ENCODE peak calls at places on chromosomes 11 and 22, in five cellular contexts. L is CD8-positive, alpha-beta T cell; R is astrocyte of the spinal cord; H is A673; Y is IMR-90. D is an unnamed sample.

GRCh38 chr11:101775033-101775432 is 139.8 kb upstream of the CEP126 start:
- DNase-seq in Y (peak), R (no peak), L (no peak), H (no peak), D (no peak)

GRCh38 chr22:42376721-42377177 is 55.5 kb downstream of the NFAM1 start:
- DNase-seq in H (no peak), L (no peak), R (no peak), Y (peak), D (no peak)

GRCh38 chr11:44832452-44832851 is 105.7 kb downstream of the TSPAN18 start:
- DNase-seq in R (no peak), H (no peak), L (no peak), Y (no peak), D (no peak)

GRCh38 chr22:42468841-42469240 is 36.6 kb upstream of the NFAM1 start:
- DNase-seq in Y (peak), H (no peak), L (no peak), R (no peak), D (no peak)

GRCh38 chr22:33271390-33272161 is 213.4 kb upstream of the SYN3 start:
- DNase-seq in R (no peak), H (no peak), L (no peak), Y (peak), D (peak)

GRCh38 chr22:28043269-28043668 is 124.2 kb upstream of the PITPNB start:
- DNase-seq in H (no peak), L (no peak), R (no peak), Y (no peak), D (no peak)

GRCh38 chr11:64675417-64676252 is 47.4 kb downstream of the NRXN2 start:
- DNase-seq in R (peak), L (no peak), Y (peak), H (peak), D (no peak)

GRCh38 chr11:111417011-111417765 is 38.1 kb upstream of the POU2AF1 start:
- DNase-seq in H (no peak), R (no peak), Y (peak), L (no peak), D (peak)

GRCh38 chr22:42228480-42228879 is 42.0 kb downstream of the TCF20 start:
- DNase-seq in R (no peak), H (no peak), L (no peak), Y (no peak), D (no peak)

GRCh38 chr22:49236541-49237075 is 591.1 kb downstream of the BRD1 start:
- DNase-seq in L (no peak), H (no peak), Y (no peak), R (no peak), D (no peak)

DNA sequence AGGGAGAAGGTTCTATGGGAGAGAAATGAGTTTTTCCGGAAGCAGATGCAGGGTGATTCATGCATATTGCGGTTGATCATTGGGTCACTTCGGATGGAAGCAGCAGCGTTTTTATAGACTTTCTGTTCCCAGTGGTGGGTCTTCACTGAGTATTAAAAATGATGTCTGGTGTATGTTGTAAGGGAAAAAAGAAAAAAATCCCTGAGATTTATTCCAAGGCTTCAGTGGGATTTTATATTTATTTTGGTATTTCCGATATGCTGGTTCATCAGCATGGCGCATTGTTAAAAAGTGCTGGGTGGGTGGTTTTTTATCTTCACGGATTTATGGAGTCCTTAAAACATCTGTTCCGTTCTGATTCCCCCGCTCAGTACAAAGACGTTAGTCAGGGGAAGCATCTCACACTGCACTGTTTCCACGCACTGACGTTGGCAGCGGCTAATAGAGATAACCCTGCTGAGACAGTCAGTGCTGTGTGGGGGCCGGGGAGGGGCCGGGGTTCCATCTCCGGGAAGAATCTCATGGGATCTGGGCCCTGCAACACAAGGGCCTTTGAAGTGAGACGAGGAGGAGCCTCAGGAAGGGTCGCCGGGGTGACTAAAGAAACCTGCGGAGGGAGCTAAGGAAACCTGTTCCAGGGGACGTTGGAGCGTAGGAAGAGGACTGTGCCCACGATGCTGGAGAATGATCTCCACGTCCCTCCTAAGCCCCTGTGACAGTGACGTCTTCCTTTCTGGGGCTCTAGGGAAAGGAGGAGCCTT is 390.0 kb downstream of the NTM start:
- DNase-seq in R (peak), L (no peak), H (peak), Y (peak), D (no peak)
- H3K4me3 ChIP-seq in R (no peak), L (no peak), H (peak), Y (no peak), D (no peak)

DNA sequence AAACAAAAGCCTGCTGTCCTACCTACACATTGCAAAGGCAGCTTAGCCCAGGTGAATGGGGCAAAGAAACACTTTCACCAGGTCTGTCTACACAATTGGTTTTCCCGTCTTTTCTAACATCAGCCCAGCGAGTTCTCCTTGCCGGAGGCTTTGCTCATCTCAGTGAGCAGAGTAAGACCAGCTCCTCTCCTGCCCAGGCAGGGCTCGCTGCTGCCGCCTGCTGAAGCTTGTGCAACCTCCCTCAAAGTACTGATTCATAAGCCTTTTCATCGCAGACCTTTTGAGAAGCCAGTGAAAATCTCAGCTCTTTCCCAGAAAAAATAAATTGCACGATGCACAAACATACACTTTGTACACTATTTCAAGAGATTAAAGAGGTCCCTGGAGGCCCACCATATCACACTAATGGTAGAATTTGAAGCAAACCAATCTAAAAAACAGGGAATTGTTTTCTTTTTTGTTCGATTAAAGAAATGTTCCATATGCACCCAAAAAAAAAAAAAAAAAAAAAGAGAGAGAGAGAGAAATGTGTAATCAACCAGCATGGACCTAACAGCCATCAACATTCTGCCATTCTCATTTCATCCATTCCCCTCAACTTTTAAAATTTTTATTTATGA is 328.1 kb upstream of the MPPED2 start:
- DNase-seq in H (peak), Y (peak), R (peak), L (no peak), D (no peak)
- TF ChIP-seq CTCF in H (peak), Y (peak), R (peak), L (no peak), D (peak)

DNA sequence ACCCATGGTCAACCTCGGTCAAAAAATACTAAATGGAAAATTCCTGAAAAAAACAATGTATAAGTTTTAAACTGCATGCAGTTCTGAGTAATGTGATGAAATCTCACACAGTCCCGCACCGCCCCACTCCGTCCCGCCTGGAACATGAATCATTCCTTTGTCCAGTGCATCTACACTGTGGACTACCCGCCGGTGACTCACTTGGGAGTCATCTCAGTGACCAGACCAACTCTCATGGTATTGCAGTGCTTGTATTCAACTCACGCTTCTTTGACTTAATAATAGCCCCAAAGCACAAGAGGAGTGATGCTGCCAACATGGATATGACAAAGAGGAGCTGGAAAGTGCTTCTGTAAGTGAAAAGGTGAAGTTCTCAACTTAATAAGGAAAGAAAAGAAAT is 48.8 kb downstream of the ARHGAP32 start:
- DNase-seq in L (no peak), R (peak), Y (peak), H (peak), D (no peak)
- H3K4me3 ChIP-seq in L (no peak), R (no peak), Y (no peak), H (peak), D (no peak)

GRCh38 chr22:38051261-38051660 is 5.9 kb upstream of the PICK1 start:
- DNase-seq in R (no peak), Y (no peak), L (no peak), H (no peak), D (no peak)
- TF ChIP-seq CTCF in R (no peak), Y (no peak), L (no peak), H (no peak), D (no peak)

GRCh38 chr11:128685383-128686044 is 8.4 kb upstream of the FLI1 start:
- DNase-seq in L (no peak), R (no peak), Y (no peak), H (no peak), D (no peak)
- H3K4me3 ChIP-seq in L (peak), R (no peak), Y (peak), H (no peak), D (no peak)

DNA sequence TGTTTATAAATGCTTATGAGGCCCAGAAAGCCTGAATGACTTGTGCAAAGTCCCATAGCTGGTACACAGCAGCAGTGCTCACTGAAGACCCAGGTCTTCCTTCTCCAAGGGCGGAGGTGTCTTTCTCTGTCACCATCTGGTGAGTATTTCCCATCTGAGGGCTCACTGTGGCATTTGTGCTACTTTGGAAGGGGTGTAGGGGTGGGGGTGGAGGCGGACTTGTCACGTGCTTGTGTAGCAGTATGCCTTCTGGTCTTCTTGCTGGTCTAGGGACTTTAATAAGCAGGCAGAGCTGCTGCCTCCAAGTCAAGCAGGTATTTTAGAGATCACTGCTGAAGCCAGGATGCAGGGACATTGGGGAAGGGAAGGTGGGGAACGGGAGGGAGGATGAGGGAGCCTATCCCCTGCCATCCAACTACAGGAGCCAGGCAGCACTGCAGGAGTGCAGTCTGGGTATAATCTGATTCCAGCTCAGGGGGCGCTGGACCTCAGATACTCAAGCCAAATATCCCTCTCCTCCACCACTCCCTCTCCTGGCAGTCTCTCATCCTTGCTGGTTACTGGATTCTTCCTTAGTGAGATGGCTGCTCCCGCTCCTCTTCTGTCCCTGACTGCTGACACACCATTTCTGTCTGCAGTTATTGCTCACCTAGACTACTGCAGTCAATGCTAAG is 3.4 kb downstream of the ABCC8 start:
- DNase-seq in L (no peak), R (no peak), H (peak), Y (peak), D (no peak)
- TF ChIP-seq CTCF in L (no peak), R (peak), H (no peak), Y (peak), D (peak)

DNA sequence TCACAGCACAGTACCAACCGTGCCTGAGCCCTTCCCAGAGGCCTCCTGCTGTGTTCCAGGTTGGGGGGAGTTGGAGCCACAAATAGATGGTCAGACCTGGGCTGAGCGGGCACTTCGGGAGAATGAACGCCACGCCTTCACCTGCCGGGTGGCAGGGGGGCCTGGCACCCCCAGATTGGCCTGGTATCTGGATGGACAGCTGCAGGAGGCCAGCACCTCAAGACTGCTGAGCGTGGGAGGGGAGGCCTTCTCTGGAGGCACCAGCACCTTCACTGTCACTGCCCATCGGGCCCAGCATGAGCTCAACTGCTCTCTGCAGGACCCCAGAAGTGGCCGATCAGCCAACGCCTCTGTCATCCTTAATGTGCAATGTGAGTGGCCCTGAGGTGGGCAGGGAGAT is 1.1 kb downstream of the TMEM25 start:
- DNase-seq in L (no peak), H (no peak), R (no peak), Y (no peak), D (no peak)
- H3K4me3 ChIP-seq in L (no peak), H (peak), R (peak), Y (peak), D (no peak)

GRCh38 chr11:128757886-128758612 is 64.2 kb downstream of the FLI1 start:
- DNase-seq in L (no peak), H (no peak), Y (no peak), R (no peak), D (peak)

GRCh38 chr11:128759597-128759996 is 65.7 kb downstream of the FLI1 start:
- DNase-seq in Y (peak), H (no peak), L (no peak), R (peak), D (no peak)

GRCh38 chr11:128756469-128756868 is 62.6 kb downstream of the FLI1 start:
- DNase-seq in H (no peak), R (no peak), Y (no peak), L (no peak), D (no peak)

GRCh38 chr11:128759168-128759567 is 65.3 kb downstream of the FLI1 start:
- DNase-seq in L (no peak), R (no peak), Y (no peak), H (no peak), D (no peak)

GRCh38 chr11:128757235-128757711 is 63.4 kb downstream of the FLI1 start:
- DNase-seq in L (peak), Y (peak), H (peak), R (peak), D (peak)
- TF ChIP-seq CTCF in L (peak), Y (peak), H (peak), R (peak), D (peak)

GRCh38 chr11:22432331-22433065 is 94.3 kb downstream of the SLC17A6 start:
- DNase-seq in R (peak), H (no peak), Y (peak), L (no peak), D (no peak)
- H3K4me3 ChIP-seq in R (peak), H (no peak), Y (peak), L (no peak), D (no peak)

DNA sequence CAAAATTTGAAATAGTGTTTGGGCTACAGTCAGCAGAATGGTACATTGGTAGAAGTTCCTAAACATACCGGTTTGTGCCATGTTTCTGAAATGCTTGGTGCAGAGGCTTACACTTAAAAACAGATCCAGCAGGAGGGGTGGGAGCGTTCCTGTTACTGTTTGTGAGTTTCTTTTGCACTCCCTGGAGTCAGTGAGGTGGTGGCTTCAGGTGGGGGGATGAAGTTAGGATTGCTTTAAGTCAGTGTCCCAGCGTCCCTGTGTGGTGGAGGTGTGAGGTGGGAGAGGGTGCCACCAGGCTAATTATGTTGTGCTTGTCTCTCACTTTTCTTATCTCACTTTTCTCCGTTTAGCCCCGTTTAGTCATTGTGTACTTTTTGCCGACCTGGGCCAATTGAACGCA is 9.7 kb downstream of the TNRC6B start:
- DNase-seq in R (no peak), Y (no peak), H (no peak), L (no peak), D (no peak)
- TF ChIP-seq CTCF in R (no peak), Y (no peak), H (no peak), L (no peak), D (no peak)